ENCODE peak calls at places on chromosomes 3 and 15, in five cellular contexts. H is T47D, T is A673, W is NB4, M is T-helper 1 cell. P is an unnamed sample.

GRCh38 chr15:33374181-33375006 is 63.6 kb downstream of the RYR3 start:
- DNase-seq in H (no peak), T (no peak), W (no peak), M (no peak), P (no peak)

GRCh38 chr3:150414273-150414672 is 6.2 kb downstream of the TSC22D2 start:
- DNase-seq in H (no peak), T (peak; percentile 27), W (no peak), M (no peak), P (no peak)

GRCh38 chr3:147038456-147038855 is 367.9 kb downstream of the ZIC4 start:
- DNase-seq in H (no peak), T (no peak), W (no peak), M (no peak), P (no peak)

GRCh38 chr3:57951106-57951882 is 56.9 kb upstream of the FLNB start:
- DNase-seq in H (no peak), T (no peak), W (peak; percentile 94), M (no peak), P (no peak)

GRCh38 chr3:75294124-75294523 is 370.0 kb upstream of the FRG2C start:
- DNase-seq in H (peak; percentile 31), T (peak; percentile 26), W (peak; percentile 6), M (no peak), P (peak; percentile 3)

GRCh38 chr3:12484198-12484982 is at the start of gene TSEN2:
- DNase-seq in H (peak; percentile 98), T (peak; percentile 96), W (peak; percentile 96), M (peak; percentile 98), P (peak; percentile 99)

GRCh38 chr3:181794036-181794790 is 82.5 kb downstream of the SOX2 start:
- DNase-seq in H (no peak), T (no peak), W (no peak), M (no peak), P (no peak)

GRCh38 chr3:170418422-170419300 is at the start of gene CLDN11:
- DNase-seq in H (no peak), T (peak; percentile 33), W (no peak), M (no peak), P (peak; percentile 62)

GRCh38 chr3:50194903-50195500 is 3.6 kb downstream of the GNAT1 start:
- DNase-seq in H (no peak), T (no peak), W (peak; percentile 30), M (no peak), P (peak; percentile 72)

GRCh38 chr3:125694761-125695294 is 99.5 kb upstream of the OSBPL11 start:
- DNase-seq in H (no peak), T (no peak), W (no peak), M (no peak), P (no peak)

GRCh38 chr3:72487078-72487765 is 361.0 kb downstream of the SHQ1 start:
- DNase-seq in H (no peak), T (peak; percentile 29), W (peak; percentile 61), M (no peak), P (no peak)

GRCh38 chr3:178084938-178085816 is 451.1 kb upstream of the KCNMB2 start:
- DNase-seq in H (peak; percentile 33), T (peak; percentile 88), W (no peak), M (peak; percentile 2), P (no peak)

GRCh38 chr3:36906504-36907149 is 38.2 kb downstream of the TRANK1 start:
- DNase-seq in H (no peak), T (peak; percentile 53), W (no peak), M (no peak), P (no peak)

GRCh38 chr3:100184960-100185566 is 70.8 kb upstream of the FILIP1L start:
- DNase-seq in H (no peak), T (peak; percentile 48), W (no peak), M (no peak), P (no peak)

GRCh38 chr3:191120447-191121304 is 78.4 kb upstream of the OSTN start:
- DNase-seq in H (no peak), T (no peak), W (no peak), M (no peak), P (no peak)

GRCh38 chr15:77538011-77538410 is 94.7 kb downstream of the LINGO1 start:
- DNase-seq in H (no peak), T (no peak), W (no peak), M (no peak), P (no peak)

GRCh38 chr3:13114811-13115615 is 41.8 kb upstream of the IQSEC1 start:
- DNase-seq in H (no peak), T (no peak), W (no peak), M (no peak), P (no peak)

GRCh38 chr3:161443921-161444457 is 52.6 kb upstream of the OTOL1 start:
- DNase-seq in H (no peak), T (no peak), W (no peak), M (no peak), P (peak; percentile 31)

GRCh38 chr3:71423151-71423906 is 160.2 kb downstream of the FOXP1 start:
- DNase-seq in H (no peak), T (peak; percentile 76), W (no peak), M (no peak), P (no peak)

GRCh38 chr15:95887666-95888480 is 442.6 kb upstream of the NR2F2 start:
- DNase-seq in H (peak; percentile 21), T (no peak), W (no peak), M (no peak), P (no peak)

GRCh38 chr3:42066516-42067181 is 24.5 kb upstream of the TRAK1 start:
- DNase-seq in H (no peak), T (peak; percentile 14), W (no peak), M (no peak), P (no peak)

GRCh38 chr3:130841357-130841756 is 52.5 kb upstream of the ATP2C1 start:
- DNase-seq in H (no peak), T (no peak), W (no peak), M (no peak), P (no peak)

GRCh38 chr3:27310693-27311092 is 58.5 kb downstream of the NEK10 start:
- DNase-seq in H (no peak), T (no peak), W (peak; percentile 27), M (no peak), P (no peak)

GRCh38 chr3:18100126-18100525 is 325.0 kb downstream of the SATB1 start:
- DNase-seq in H (no peak), T (no peak), W (no peak), M (no peak), P (no peak)

GRCh38 chr3:165513715-165514711 is 317.8 kb upstream of the SLITRK3 start:
- DNase-seq in H (no peak), T (no peak), W (no peak), M (no peak), P (no peak)

GRCh38 chr3:189841474-189842205 is 210.5 kb downstream of the TP63 start:
- DNase-seq in H (no peak), T (no peak), W (no peak), M (peak; percentile 79), P (no peak)

GRCh38 chr3:24339266-24339825 is 155.3 kb downstream of the THRB start:
- DNase-seq in H (no peak), T (no peak), W (no peak), M (no peak), P (no peak)

GRCh38 chr3:46112984-46113383 is 85.7 kb upstream of the XCR1 start:
- DNase-seq in H (no peak), T (no peak), W (no peak), M (no peak), P (no peak)

GRCh38 chr3:65597952-65598413 is 440.7 kb downstream of the MAGI1 start:
- DNase-seq in H (no peak), T (no peak), W (no peak), M (no peak), P (no peak)

GRCh38 chr3:53192608-53193007 is 31.6 kb downstream of the PRKCD start:
- DNase-seq in H (no peak), T (no peak), W (no peak), M (no peak), P (no peak)

P was measured in HuH-7.5.